ENCODE peak calls at places on chromosomes 16 and 17, in six cellular contexts. One of them, this sample, is unnamed. For H3K4me1, the result is how much of the 10 kb centered on the place peaks cover.

GRCh38 chr16:10622036-10622921 is 41.9 kb upstream of the EMP2 start:
- DNase-seq in iPS DF 6.9: no peak
- DNase-seq in kidney: no peak
- DNase-seq in CD4-positive, alpha-beta memory T cell: no peak
- DNase-seq in H1: no peak
- DNase-seq in OCI-LY7: no peak
- DNase-seq in this sample: no peak

GRCh38 chr16:66717112-66717675 is 20.7 kb upstream of the CMTM4 start:
- DNase-seq in iPS DF 6.9: no peak
- DNase-seq in CD4-positive, alpha-beta memory T cell: no peak
- DNase-seq in H1: no peak
- DNase-seq in kidney: no peak
- DNase-seq in OCI-LY7: peak
- DNase-seq in this sample: no peak

GRCh38 chr17:77408284-77408683 is 267.5 kb downstream of the SEC14L1 start:
- DNase-seq in iPS DF 6.9: no peak
- DNase-seq in OCI-LY7: no peak
- DNase-seq in H1: no peak
- DNase-seq in kidney: peak
- DNase-seq in CD4-positive, alpha-beta memory T cell: no peak
- DNase-seq in this sample: no peak

GRCh38 chr16:61936522-61936921 is 99.7 kb downstream of the CDH8 start:
- DNase-seq in H1: no peak
- DNase-seq in OCI-LY7: no peak
- DNase-seq in CD4-positive, alpha-beta memory T cell: no peak
- DNase-seq in iPS DF 6.9: no peak
- DNase-seq in kidney: no peak
- DNase-seq in this sample: no peak

GRCh38 chr16:27748868-27749546 is 199.1 kb downstream of the KATNIP start:
- DNase-seq in kidney: peak
- DNase-seq in OCI-LY7: peak
- DNase-seq in iPS DF 6.9: peak
- DNase-seq in H1: no peak
- DNase-seq in CD4-positive, alpha-beta memory T cell: peak
- DNase-seq in this sample: peak

GRCh38 chr16:57066625-57067024 is 25.8 kb upstream of the CPNE2 start:
- DNase-seq in kidney: no peak
- DNase-seq in iPS DF 6.9: no peak
- DNase-seq in OCI-LY7: no peak
- DNase-seq in H1: no peak
- DNase-seq in CD4-positive, alpha-beta memory T cell: no peak
- DNase-seq in this sample: no peak

GRCh38 chr16:68348645-68349445 is 38.0 kb downstream of the PRMT7 start:
- DNase-seq in H1: no peak
- DNase-seq in iPS DF 6.9: no peak
- DNase-seq in kidney: peak
- DNase-seq in OCI-LY7: no peak
- DNase-seq in CD4-positive, alpha-beta memory T cell: no peak
- DNase-seq in this sample: no peak

GRCh38 chr17:58538801-58539410 is 24.5 kb upstream of the MTMR4 start:
- DNase-seq in kidney: no peak
- DNase-seq in OCI-LY7: no peak
- DNase-seq in CD4-positive, alpha-beta memory T cell: no peak
- DNase-seq in iPS DF 6.9: no peak
- DNase-seq in H1: no peak
- DNase-seq in this sample: no peak

GRCh38 chr17:43636446-43636845 is 25.3 kb downstream of the MEOX1 start:
- DNase-seq in H1: no peak
- DNase-seq in OCI-LY7: no peak
- DNase-seq in CD4-positive, alpha-beta memory T cell: no peak
- DNase-seq in iPS DF 6.9: no peak
- DNase-seq in kidney: no peak
- DNase-seq in this sample: no peak

GRCh38 chr16:72537684-72538083 is 365.7 kb upstream of the PMFBP1 start:
- DNase-seq in iPS DF 6.9: no peak
- DNase-seq in OCI-LY7: no peak
- DNase-seq in kidney: no peak
- DNase-seq in CD4-positive, alpha-beta memory T cell: no peak
- DNase-seq in H1: no peak
- DNase-seq in this sample: no peak

GRCh38 chr17:7173687-7174602 is 5.2 kb downstream of the ASGR1 start:
- DNase-seq in H1: peak
- DNase-seq in kidney: peak
- DNase-seq in iPS DF 6.9: peak
- DNase-seq in OCI-LY7: no peak
- DNase-seq in CD4-positive, alpha-beta memory T cell: peak
- DNase-seq in this sample: peak

GRCh38 chr17:81249233-81250040 is 10.3 kb downstream of the NDUFAF8 start:
- DNase-seq in OCI-LY7: peak
- DNase-seq in iPS DF 6.9: no peak
- DNase-seq in CD4-positive, alpha-beta memory T cell: no peak
- DNase-seq in kidney: peak
- DNase-seq in H1: no peak
- DNase-seq in this sample: no peak

GRCh38 chr17:74516561-74516960 is 14.7 kb downstream of the CD300LB start:
- DNase-seq in H1: no peak
- DNase-seq in iPS DF 6.9: no peak
- DNase-seq in CD4-positive, alpha-beta memory T cell: no peak
- DNase-seq in OCI-LY7: no peak
- DNase-seq in kidney: no peak
- DNase-seq in this sample: no peak

GRCh38 chr17:72287586-72287985 is 166.8 kb downstream of the SOX9 start:
- DNase-seq in OCI-LY7: no peak
- DNase-seq in CD4-positive, alpha-beta memory T cell: no peak
- DNase-seq in H1: no peak
- DNase-seq in iPS DF 6.9: no peak
- DNase-seq in kidney: no peak
- DNase-seq in this sample: no peak

GRCh38 chr17:74812109-74812864 is 36.1 kb upstream of the NAT9 start:
- DNase-seq in CD4-positive, alpha-beta memory T cell: no peak
- DNase-seq in iPS DF 6.9: no peak
- DNase-seq in kidney: no peak
- DNase-seq in OCI-LY7: no peak
- DNase-seq in H1: no peak
- DNase-seq in this sample: no peak

GRCh38 chr17:47840742-47841487 is at the start of gene SCRN2:
- DNase-seq in H1: peak
- DNase-seq in OCI-LY7: peak
- DNase-seq in kidney: peak
- DNase-seq in CD4-positive, alpha-beta memory T cell: peak
- DNase-seq in iPS DF 6.9: peak
- DNase-seq in this sample: peak

GRCh38 chr16:67779256-67780014 is 26.9 kb downstream of the RANBP10 start:
- DNase-seq in OCI-LY7: no peak
- DNase-seq in iPS DF 6.9: no peak
- DNase-seq in H1: no peak
- DNase-seq in CD4-positive, alpha-beta memory T cell: no peak
- DNase-seq in kidney: no peak
- DNase-seq in this sample: no peak

GRCh38 chr17:42457107-42457787 is 1.4 kb upstream of the ATP6V0A1 start:
- DNase-seq in CD4-positive, alpha-beta memory T cell: no peak
- DNase-seq in H1: no peak
- DNase-seq in kidney: no peak
- DNase-seq in OCI-LY7: peak
- DNase-seq in iPS DF 6.9: no peak
- DNase-seq in this sample: no peak

GRCh38 chr17:42459983-42460300 is 1.3 kb downstream of the ATP6V0A1 start:
- DNase-seq in H1: no peak
- DNase-seq in kidney: no peak
- DNase-seq in iPS DF 6.9: no peak
- DNase-seq in CD4-positive, alpha-beta memory T cell: peak
- DNase-seq in OCI-LY7: peak
- DNase-seq in this sample: peak

GRCh38 chr17:42459256-42459982 is 741 bp downstream of the ATP6V0A1 start:
- DNase-seq in kidney: peak
- DNase-seq in OCI-LY7: peak
- DNase-seq in CD4-positive, alpha-beta memory T cell: no peak
- DNase-seq in H1: no peak
- DNase-seq in iPS DF 6.9: no peak
- DNase-seq in this sample: no peak

GRCh38 chr17:42460371-42460770 is 1.7 kb downstream of the ATP6V0A1 start:
- DNase-seq in iPS DF 6.9: no peak
- DNase-seq in CD4-positive, alpha-beta memory T cell: no peak
- DNase-seq in H1: no peak
- DNase-seq in kidney: no peak
- DNase-seq in OCI-LY7: no peak
- DNase-seq in this sample: no peak

GRCh38 chr17:42458497-42459255 is at the start of gene ATP6V0A1:
- DNase-seq in iPS DF 6.9: peak
- DNase-seq in OCI-LY7: peak
- DNase-seq in CD4-positive, alpha-beta memory T cell: peak
- DNase-seq in H1: peak
- DNase-seq in kidney: peak
- DNase-seq in this sample: peak
- H3K4me1 ChIP-seq in iPS DF 6.9: under half
- H3K4me1 ChIP-seq in OCI-LY7: half or more
- H3K4me1 ChIP-seq in CD4-positive, alpha-beta memory T cell: under half
- H3K4me1 ChIP-seq in H1: under half
- H3K4me1 ChIP-seq in kidney: under half
- H3K4me1 ChIP-seq in this sample: under half

GRCh38 chr17:66283296-66283934 is 19.0 kb upstream of the PRKCA start:
- DNase-seq in CD4-positive, alpha-beta memory T cell: no peak
- DNase-seq in H1: no peak
- DNase-seq in iPS DF 6.9: no peak
- DNase-seq in OCI-LY7: no peak
- DNase-seq in kidney: no peak
- DNase-seq in this sample: no peak
- H3K4me3 ChIP-seq in CD4-positive, alpha-beta memory T cell: no peak
- H3K4me3 ChIP-seq in H1: no peak
- H3K4me3 ChIP-seq in iPS DF 6.9: no peak
- H3K4me3 ChIP-seq in OCI-LY7: no peak
- H3K4me3 ChIP-seq in kidney: no peak
- H3K4me3 ChIP-seq in this sample: no peak

GRCh38 chr17:50058296-50058945 is 2.5 kb downstream of the ITGA3 start:
- DNase-seq in iPS DF 6.9: no peak
- DNase-seq in kidney: peak
- DNase-seq in H1: no peak
- DNase-seq in CD4-positive, alpha-beta memory T cell: no peak
- DNase-seq in OCI-LY7: no peak
- DNase-seq in this sample: no peak
- H3K4me1 ChIP-seq in iPS DF 6.9: under half
- H3K4me1 ChIP-seq in kidney: half or more
- H3K4me1 ChIP-seq in H1: under half
- H3K4me1 ChIP-seq in CD4-positive, alpha-beta memory T cell: under half
- H3K4me1 ChIP-seq in OCI-LY7: under half
- H3K4me1 ChIP-seq in this sample: under half

DNA sequence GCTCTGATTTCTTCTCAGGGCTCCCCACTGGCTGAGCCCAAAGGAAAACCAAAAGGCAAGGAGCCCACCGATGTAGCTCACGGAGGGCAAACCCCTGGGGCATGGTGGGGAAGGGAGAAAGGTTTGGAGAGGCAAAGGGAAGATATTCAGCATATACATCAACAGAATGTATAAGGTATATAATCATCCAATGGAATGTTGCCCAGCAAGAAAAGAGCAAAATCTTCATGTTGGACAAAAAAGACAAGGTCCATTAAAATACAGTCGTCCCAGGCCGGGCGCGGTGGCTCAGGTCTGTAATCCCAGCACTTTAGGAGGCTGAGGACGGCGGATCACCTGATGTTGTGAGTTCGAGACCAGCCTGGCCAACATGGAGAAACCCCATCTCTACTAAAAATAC is 1.6 kb downstream of the CPPED1 start:
- DNase-seq in OCI-LY7: no peak
- DNase-seq in kidney: no peak
- DNase-seq in CD4-positive, alpha-beta memory T cell: no peak
- DNase-seq in iPS DF 6.9: no peak
- DNase-seq in H1: no peak
- DNase-seq in this sample: no peak
- H3K4me3 ChIP-seq in OCI-LY7: peak
- H3K4me3 ChIP-seq in kidney: peak
- H3K4me3 ChIP-seq in CD4-positive, alpha-beta memory T cell: no peak
- H3K4me3 ChIP-seq in iPS DF 6.9: no peak
- H3K4me3 ChIP-seq in H1: no peak
- H3K4me3 ChIP-seq in this sample: no peak

DNA sequence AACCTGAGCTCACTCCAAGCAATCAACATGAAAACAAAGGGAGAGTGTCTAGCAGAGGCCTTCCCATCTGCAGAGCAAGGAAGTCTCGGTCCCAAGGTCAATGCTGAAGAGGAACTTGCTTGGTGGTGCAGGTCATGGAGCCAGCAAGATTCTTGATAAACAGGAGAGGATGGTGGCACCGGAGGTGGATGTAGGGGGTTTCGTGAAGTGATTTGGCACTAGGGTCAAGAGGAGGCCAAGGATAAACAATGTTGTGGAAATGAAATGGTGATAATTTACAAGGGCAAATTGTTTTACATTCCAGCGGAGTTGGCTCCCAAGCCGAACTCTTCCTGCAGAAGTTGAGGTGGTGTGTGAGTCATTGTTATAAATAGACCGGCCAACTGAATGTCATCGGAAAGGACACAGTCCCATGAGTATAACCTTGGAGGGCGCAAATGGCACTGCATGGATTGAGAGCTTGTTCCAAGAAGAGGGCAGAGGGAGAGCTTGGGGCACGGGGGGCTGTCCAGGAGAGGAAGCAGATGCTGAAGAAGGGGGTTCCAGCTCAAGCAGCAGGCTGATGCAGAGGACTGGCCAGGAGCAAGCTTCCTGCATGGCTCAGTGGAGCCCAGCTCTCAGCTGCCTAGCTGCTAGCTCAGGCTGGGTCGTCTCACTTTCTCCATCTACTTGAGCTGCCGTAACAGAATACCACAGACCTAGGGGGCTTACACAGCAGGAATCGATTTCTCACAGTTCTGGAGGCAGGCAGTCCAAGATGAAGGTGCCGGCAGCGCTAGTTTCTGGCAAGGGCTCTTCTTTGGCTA is 136.6 kb downstream of the COPRS start:
- DNase-seq in iPS DF 6.9: no peak
- DNase-seq in kidney: no peak
- DNase-seq in CD4-positive, alpha-beta memory T cell: no peak
- DNase-seq in H1: peak
- DNase-seq in OCI-LY7: no peak
- DNase-seq in this sample: no peak
- H3K4me1 ChIP-seq in iPS DF 6.9: under half
- H3K4me1 ChIP-seq in kidney: under half
- H3K4me1 ChIP-seq in CD4-positive, alpha-beta memory T cell: under half
- H3K4me1 ChIP-seq in H1: under half
- H3K4me1 ChIP-seq in OCI-LY7: under half
- H3K4me1 ChIP-seq in this sample: under half

GRCh38 chr16:29154100-29154499 is 169.2 kb downstream of the LAT start:
- DNase-seq in iPS DF 6.9: no peak
- DNase-seq in H1: no peak
- DNase-seq in kidney: no peak
- DNase-seq in OCI-LY7: no peak
- DNase-seq in CD4-positive, alpha-beta memory T cell: no peak
- DNase-seq in this sample: no peak
- H3K4me3 ChIP-seq in iPS DF 6.9: no peak
- H3K4me3 ChIP-seq in H1: no peak
- H3K4me3 ChIP-seq in kidney: no peak
- H3K4me3 ChIP-seq in OCI-LY7: no peak
- H3K4me3 ChIP-seq in CD4-positive, alpha-beta memory T cell: no peak
- H3K4me3 ChIP-seq in this sample: no peak

This sample was measured in CD4-positive, CD25-positive, alpha-beta regulatory T cell.